ENCODE peak calls at places on chromosomes 4 and X, in four cellular contexts. P, W, Q and I are unnamed samples.
A peak's percentile ranks its signal among the peaks of the same experiment; 100 is the strongest.

GRCh38 chr4:168797176-168797575 is 212.9 kb downstream of the CBR4 start:
- DNase-seq in P (no peak), W (no peak), Q (no peak), I (no peak)

GRCh38 chr4:2402453-2402852 is 16.0 kb downstream of the ZFYVE28 start:
- DNase-seq in P (no peak), W (no peak), Q (no peak), I (no peak)

GRCh38 chrX:136731207-136731782 is 49.4 kb downstream of the ARHGEF6 start:
- DNase-seq in P (no peak), W (no peak), Q (no peak), I (no peak)

GRCh38 chr4:40949701-40950100 is 199.9 kb downstream of the NSUN7 start:
- DNase-seq in P (no peak), W (no peak), Q (no peak), I (no peak)

GRCh38 chr4:83009529-83009928 is 1.1 kb downstream of the LIN54 start:
- DNase-seq in P (no peak), W (no peak), Q (no peak), I (no peak)

GRCh38 chrX:124010157-124010556 is 48.7 kb downstream of the STAG2 start:
- DNase-seq in P (no peak), W (no peak), Q (no peak), I (no peak)

GRCh38 chrX:49155243-49155899 is 7.2 kb upstream of the MAGIX start:
- DNase-seq in P (no peak), W (peak; percentile 77), Q (peak; percentile 46), I (peak; percentile 64)

GRCh38 chr4:41142946-41143720 is 71.2 kb downstream of the APBB2 start:
- DNase-seq in P (no peak), W (no peak), Q (peak; percentile 62), I (peak; percentile 62)

GRCh38 chr4:175421506-175421905 is 390.6 kb downstream of the GPM6A start:
- DNase-seq in P (no peak), W (no peak), Q (no peak), I (no peak)

GRCh38 chr4:163866728-163867313 is 372.3 kb downstream of the TMA16 start:
- DNase-seq in P (no peak), W (no peak), Q (no peak), I (no peak)

GRCh38 chr4:113146876-113147358 is 97.5 kb downstream of the ANK2 start:
- DNase-seq in P (no peak), W (no peak), Q (no peak), I (no peak)

GRCh38 chrX:31609130-31609529 is 537.3 kb upstream of the FTHL17 start:
- DNase-seq in P (no peak), W (no peak), Q (no peak), I (no peak)

GRCh38 chr4:152436384-152436783 is 99.5 kb downstream of the FBXW7 start:
- DNase-seq in P (no peak), W (peak; percentile 63), Q (no peak), I (no peak)

GRCh38 chrX:16240231-16240905 is 73.1 kb downstream of the MAGEB17 start:
- DNase-seq in P (no peak), W (no peak), Q (no peak), I (no peak)

GRCh38 chrX:118928126-118928525 is 46.3 kb upstream of the LONRF3 start:
- DNase-seq in P (no peak), W (no peak), Q (no peak), I (no peak)

GRCh38 chr4:76377922-76378321 is 43.0 kb downstream of the CCDC158 start:
- DNase-seq in P (peak; percentile 15), W (peak; percentile 76), Q (no peak), I (peak; percentile 41)

GRCh38 chrX:47831788-47832187 is 4.9 kb upstream of the ZNF81 start:
- DNase-seq in P (no peak), W (peak; percentile 82), Q (no peak), I (peak; percentile 57)

GRCh38 chr4:8917868-8918783 is 46.5 kb upstream of the HMX1 start:
- DNase-seq in P (peak; percentile 42), W (peak; percentile 97), Q (peak; percentile 28), I (peak; percentile 62)

GRCh38 chr4:23613782-23614181 is 276.1 kb downstream of the PPARGC1A start:
- DNase-seq in P (no peak), W (no peak), Q (no peak), I (no peak)

GRCh38 chr4:79697444-79697843 is 289.4 kb upstream of the GK2 start:
- DNase-seq in P (no peak), W (no peak), Q (no peak), I (no peak)

GRCh38 chr4:24482871-24483270 is 101.5 kb downstream of the DHX15 start:
- DNase-seq in P (no peak), W (no peak), Q (no peak), I (no peak)

GRCh38 chr4:576991-577498 is 950 bp upstream of the TMEM271 start:
- DNase-seq in P (no peak), W (no peak), Q (no peak), I (no peak)

GRCh38 chrX:51802917-51803688 is 59.9 kb downstream of the GSPT2 start:
- DNase-seq in P (peak; percentile 27), W (peak; percentile 89), Q (peak; percentile 30), I (peak; percentile 57)

GRCh38 chr4:166527500-166527899 is 654.5 kb downstream of the TLL1 start:
- DNase-seq in P (no peak), W (peak; percentile 48), Q (no peak), I (no peak)

GRCh38 chr4:110480031-110480549 is 4.1 kb downstream of the ENPEP start:
- DNase-seq in P (no peak), W (no peak), Q (peak; percentile 36), I (no peak)

GRCh38 chrX:14922437-14922836 is 49.2 kb downstream of the MOSPD2 start:
- DNase-seq in P (no peak), W (no peak), Q (no peak), I (no peak)

GRCh38 chrX:2703991-2704369 is 12.9 kb downstream of the CD99 start:
- DNase-seq in P (no peak), W (peak; percentile 67), Q (peak; percentile 33), I (no peak)
- TF ChIP-seq CTCF in P (no peak), W (peak; percentile 43), Q (peak; percentile 22), I (no peak)

DNA sequence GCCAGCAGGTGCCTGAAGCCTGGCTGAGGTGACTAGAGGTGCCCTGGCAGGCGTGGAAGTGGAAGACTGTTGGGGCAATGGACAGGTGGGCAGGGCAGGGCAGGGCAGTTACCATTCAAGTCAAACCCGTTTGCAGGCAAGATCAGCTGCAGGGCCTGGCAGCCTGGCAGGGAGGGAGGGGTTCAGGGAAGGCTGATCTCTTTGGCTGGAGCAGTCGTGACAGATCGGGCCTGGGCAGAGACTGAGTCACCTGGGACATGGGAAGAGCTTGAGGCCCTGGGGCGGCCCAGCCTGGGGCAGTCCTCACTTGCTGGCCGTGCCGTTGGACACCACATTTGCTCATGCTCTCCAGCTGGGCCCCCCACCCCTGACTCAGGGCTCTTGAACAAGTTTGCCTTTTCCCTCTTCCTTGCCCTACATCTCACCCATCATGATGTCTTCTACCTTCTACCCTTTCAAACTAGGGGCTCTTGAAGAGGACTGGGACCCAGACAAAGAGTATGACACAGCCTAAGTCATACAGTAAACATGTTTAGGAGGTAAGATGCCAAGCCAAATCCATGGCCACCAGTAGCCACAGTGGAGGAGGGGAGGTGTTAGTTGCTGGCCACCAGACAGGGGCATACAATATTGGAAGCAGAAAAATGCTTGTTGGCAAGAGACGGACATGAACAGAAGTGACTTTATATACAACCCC is 2.0 kb upstream of the ZNF185 start:
- DNase-seq in P (no peak), W (peak; percentile 41), Q (no peak), I (no peak)
- H3K4me1 ChIP-seq in P (no peaks in the 10 kb centered on the region), W (no peaks in the 10 kb centered on the region), Q (no peaks in the 10 kb centered on the region), I (no peaks in the 10 kb centered on the region)

GRCh38 chr4:119297795-119298194 is 24.1 kb downstream of the FABP2 start:
- DNase-seq in P (no peak), W (no peak), Q (no peak), I (no peak)
- H3K27ac ChIP-seq in P (no peak overlapping the region), W (no peak overlapping the region), Q (no peak overlapping the region), I (no peak overlapping the region)

GRCh38 chr4:65450899-65451298 is 219.4 kb downstream of the EPHA5 start:
- DNase-seq in P (no peak), W (no peak), Q (no peak), I (no peak)

DNA sequence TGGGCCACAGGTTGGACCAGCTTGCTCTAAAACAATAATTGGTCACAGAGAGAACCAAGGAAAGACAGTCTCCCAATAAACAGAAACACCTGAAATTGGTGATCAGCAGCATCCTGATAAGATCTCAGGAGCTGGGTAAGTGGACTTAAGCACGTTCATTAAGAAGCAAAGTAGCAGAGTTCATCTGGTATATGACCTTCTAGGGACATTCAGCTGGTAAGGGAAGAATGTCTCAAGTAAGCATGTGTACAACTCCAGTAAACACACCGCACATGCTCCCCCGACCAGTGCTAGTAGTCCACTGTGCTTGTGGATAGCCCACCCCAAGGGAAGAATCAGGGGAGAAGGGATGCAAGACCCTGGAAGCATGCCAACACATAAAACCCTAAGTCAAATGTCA is 216.9 kb downstream of the EPHA5 start:
- DNase-seq in P (no peak), W (no peak), Q (no peak), I (no peak)
- TF ChIP-seq CTCF in P (no peak), W (no peak), Q (no peak), I (no peak)

GRCh38 chr4:158822348-158822747 is 53.5 kb downstream of the FNIP2 start:
- DNase-seq in P (no peak), W (no peak), Q (no peak), I (no peak)
- H3K4me1 ChIP-seq in P (peaks cover 16% of the 10 kb centered on the region), W (peaks cover 14% of the 10 kb centered on the region), Q (no peaks in the 10 kb centered on the region), I (peaks cover 23% of the 10 kb centered on the region)

DNA sequence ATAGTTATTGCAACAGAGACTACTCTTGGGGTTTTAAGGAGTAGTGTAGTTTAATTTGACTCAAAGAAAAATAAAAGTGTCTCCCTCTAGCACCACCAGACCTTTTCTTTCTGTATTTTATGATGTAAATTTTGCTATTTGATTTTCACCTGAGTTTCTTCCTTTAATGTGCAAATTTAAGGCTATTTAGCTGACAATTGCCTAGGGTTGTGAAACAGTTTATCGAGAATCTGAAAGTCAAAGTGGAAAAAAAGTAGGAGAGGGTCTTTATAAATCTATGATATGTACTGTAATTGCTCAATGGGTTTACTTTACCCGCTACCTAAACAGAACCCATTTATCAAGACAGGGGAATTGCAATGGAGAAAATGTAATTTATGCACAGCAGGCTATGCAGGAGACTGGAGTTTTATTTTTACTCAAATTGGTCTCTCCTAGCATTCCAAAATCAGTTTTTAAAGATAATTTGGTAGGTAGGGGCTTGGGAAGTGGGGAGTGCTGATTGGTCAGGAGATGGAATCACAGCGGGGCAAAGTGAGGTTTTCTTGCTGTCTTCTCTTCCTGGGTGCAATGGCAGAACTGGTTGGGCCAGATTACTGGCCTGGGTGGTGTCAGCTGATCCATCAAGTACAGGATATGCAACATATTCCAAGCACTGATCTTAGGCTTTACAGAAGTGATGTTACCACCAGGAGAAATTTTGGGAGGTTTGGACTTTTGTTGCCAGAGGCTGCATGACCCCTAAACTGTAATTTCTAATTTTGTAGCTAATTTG is 228.6 kb upstream of the TACR3 start:
- DNase-seq in P (no peak), W (peak; percentile 66), Q (no peak), I (no peak)
- H3K27ac ChIP-seq in P (no peak overlapping the region), W (no peak overlapping the region), Q (no peak overlapping the region), I (no peak overlapping the region)